ENCODE peak calls at places on chromosomes 2 and 18, in five cellular contexts. One of them, this sample, is unnamed.

GRCh38 chr2:50786345-50786744 is 245.6 kb downstream of the NRXN1 start:
- DNase-seq in K562: no peak
- DNase-seq in SK-N-SH: no peak
- DNase-seq in HepG2: no peak
- DNase-seq in H1: no peak
- DNase-seq in this sample: no peak

GRCh38 chr2:161166538-161167409 is 6.5 kb downstream of the TANK start:
- DNase-seq in K562: no peak
- DNase-seq in SK-N-SH: no peak
- DNase-seq in HepG2: peak; percentile 74
- DNase-seq in H1: no peak
- DNase-seq in this sample: peak; percentile 95

GRCh38 chr2:217360781-217361485 is 501.1 kb upstream of the TNP1 start:
- DNase-seq in K562: no peak
- DNase-seq in SK-N-SH: peak; percentile 25
- DNase-seq in HepG2: no peak
- DNase-seq in H1: no peak
- DNase-seq in this sample: no peak

GRCh38 chr2:179331066-179331465 is 66.4 kb upstream of the SESTD1 start:
- DNase-seq in K562: no peak
- DNase-seq in SK-N-SH: no peak
- DNase-seq in HepG2: no peak
- DNase-seq in H1: no peak
- DNase-seq in this sample: no peak

GRCh38 chr2:144183744-144184143 is 336.2 kb downstream of the ZEB2 start:
- DNase-seq in K562: no peak
- DNase-seq in SK-N-SH: no peak
- DNase-seq in HepG2: no peak
- DNase-seq in H1: no peak
- DNase-seq in this sample: peak; percentile 61

GRCh38 chr2:55482186-55482945 is 37.2 kb upstream of the CFAP36 start:
- DNase-seq in K562: no peak
- DNase-seq in SK-N-SH: peak; percentile 63
- DNase-seq in HepG2: no peak
- DNase-seq in H1: no peak
- DNase-seq in this sample: no peak

GRCh38 chr2:188601927-188602326 is 310.3 kb downstream of the GULP1 start:
- DNase-seq in K562: no peak
- DNase-seq in SK-N-SH: no peak
- DNase-seq in HepG2: no peak
- DNase-seq in H1: no peak
- DNase-seq in this sample: no peak

GRCh38 chr2:172722481-172722880 is 13.2 kb upstream of the RAPGEF4 start:
- DNase-seq in K562: no peak
- DNase-seq in SK-N-SH: no peak
- DNase-seq in HepG2: no peak
- DNase-seq in H1: no peak
- DNase-seq in this sample: no peak

GRCh38 chr2:204437334-204437733 is 107.9 kb upstream of the PARD3B start:
- DNase-seq in K562: no peak
- DNase-seq in SK-N-SH: no peak
- DNase-seq in HepG2: no peak
- DNase-seq in H1: no peak
- DNase-seq in this sample: no peak

GRCh38 chr2:16096962-16097361 is 156.6 kb downstream of the MYCN start:
- DNase-seq in K562: no peak
- DNase-seq in SK-N-SH: no peak
- DNase-seq in HepG2: peak; percentile 51
- DNase-seq in H1: no peak
- DNase-seq in this sample: no peak

GRCh38 chr2:213187833-213188532 is 36.6 kb upstream of the IKZF2 start:
- DNase-seq in K562: no peak
- DNase-seq in SK-N-SH: no peak
- DNase-seq in HepG2: peak; percentile 84
- DNase-seq in H1: peak; percentile 69
- DNase-seq in this sample: no peak

GRCh38 chr2:216202602-216203250 is 93.6 kb downstream of the XRCC5 start:
- DNase-seq in K562: no peak
- DNase-seq in SK-N-SH: no peak
- DNase-seq in HepG2: peak; percentile 30
- DNase-seq in H1: no peak
- DNase-seq in this sample: no peak

GRCh38 chr2:51782874-51783765 is 751.2 kb upstream of the NRXN1 start:
- DNase-seq in K562: no peak
- DNase-seq in SK-N-SH: no peak
- DNase-seq in HepG2: no peak
- DNase-seq in H1: no peak
- DNase-seq in this sample: no peak

GRCh38 chr2:209499071-209499470 is 75.2 kb downstream of the MAP2 start:
- DNase-seq in K562: no peak
- DNase-seq in SK-N-SH: no peak
- DNase-seq in HepG2: no peak
- DNase-seq in H1: no peak
- DNase-seq in this sample: no peak

GRCh38 chr18:45879681-45880655 is 54.5 kb downstream of the SIGLEC15 start:
- DNase-seq in K562: peak; percentile 70
- DNase-seq in SK-N-SH: peak; percentile 72
- DNase-seq in HepG2: peak; percentile 34
- DNase-seq in H1: peak; percentile 71
- DNase-seq in this sample: peak; percentile 17

GRCh38 chr18:12478269-12479057 is 70.7 kb downstream of the PRELID3A start:
- DNase-seq in K562: no peak
- DNase-seq in SK-N-SH: no peak
- DNase-seq in HepG2: no peak
- DNase-seq in H1: no peak
- DNase-seq in this sample: no peak

GRCh38 chr2:143730155-143730949 is 601.1 kb downstream of the ARHGAP15 start:
- DNase-seq in K562: no peak
- DNase-seq in SK-N-SH: no peak
- DNase-seq in HepG2: no peak
- DNase-seq in H1: no peak
- DNase-seq in this sample: peak; percentile 33

GRCh38 chr2:108409768-108410167 is 32.0 kb downstream of the SULT1C4 start:
- DNase-seq in K562: no peak
- DNase-seq in SK-N-SH: no peak
- DNase-seq in HepG2: no peak
- DNase-seq in H1: no peak
- DNase-seq in this sample: no peak

GRCh38 chr18:45589559-45590041 is 25.7 kb upstream of the SLC14A2 start:
- DNase-seq in K562: no peak
- DNase-seq in SK-N-SH: peak; percentile 30
- DNase-seq in HepG2: no peak
- DNase-seq in H1: no peak
- DNase-seq in this sample: no peak

GRCh38 chr2:86441789-86442641 is 844 bp downstream of the KDM3A start:
- DNase-seq in K562: peak; percentile 74
- DNase-seq in SK-N-SH: peak; percentile 76
- DNase-seq in HepG2: peak; percentile 24
- DNase-seq in H1: no peak
- DNase-seq in this sample: peak; percentile 19

GRCh38 chr2:207783514-207783913 is 13.8 kb upstream of the FZD5 start:
- DNase-seq in K562: no peak
- DNase-seq in SK-N-SH: no peak
- DNase-seq in HepG2: no peak
- DNase-seq in H1: no peak
- DNase-seq in this sample: no peak

GRCh38 chr2:240435955-240436625 is 627 bp downstream of the GPC1 start:
- DNase-seq in K562: no peak
- DNase-seq in SK-N-SH: peak; percentile 78
- DNase-seq in HepG2: no peak
- DNase-seq in H1: no peak
- DNase-seq in this sample: no peak

GRCh38 chr2:14223576-14223975 is 408.9 kb upstream of the LRATD1 start:
- DNase-seq in K562: no peak
- DNase-seq in SK-N-SH: no peak
- DNase-seq in HepG2: no peak
- DNase-seq in H1: no peak
- DNase-seq in this sample: no peak

GRCh38 chr2:193841389-193842150 is 1646.8 kb upstream of the TMEFF2 start:
- DNase-seq in K562: no peak
- DNase-seq in SK-N-SH: no peak
- DNase-seq in HepG2: no peak
- DNase-seq in H1: no peak
- DNase-seq in this sample: no peak

GRCh38 chr18:31695989-31696388 is 11.6 kb upstream of the B4GALT6 start:
- DNase-seq in K562: no peak
- DNase-seq in SK-N-SH: no peak
- DNase-seq in HepG2: no peak
- DNase-seq in H1: no peak
- DNase-seq in this sample: no peak

GRCh38 chr2:56185582-56186046 is 1.8 kb downstream of the CCDC85A start:
- DNase-seq in K562: no peak
- DNase-seq in SK-N-SH: no peak
- DNase-seq in HepG2: no peak
- DNase-seq in H1: no peak
- DNase-seq in this sample: no peak

GRCh38 chr2:226561962-226562361 is 237.7 kb downstream of the IRS1 start:
- DNase-seq in K562: no peak
- DNase-seq in SK-N-SH: no peak
- DNase-seq in HepG2: peak; percentile 21
- DNase-seq in H1: no peak
- DNase-seq in this sample: no peak

GRCh38 chr2:84537251-84537650 is 21.0 kb downstream of the DNAH6 start:
- DNase-seq in K562: no peak
- DNase-seq in SK-N-SH: no peak
- DNase-seq in HepG2: no peak
- DNase-seq in H1: no peak
- DNase-seq in this sample: no peak

GRCh38 chr2:233343171-233343705 is 11.1 kb upstream of the DGKD start:
- DNase-seq in K562: no peak
- DNase-seq in SK-N-SH: no peak
- DNase-seq in HepG2: no peak
- DNase-seq in H1: no peak
- DNase-seq in this sample: no peak

GRCh38 chr2:128425731-128426620 is 107.3 kb upstream of the HS6ST1 start:
- DNase-seq in K562: no peak
- DNase-seq in SK-N-SH: no peak
- DNase-seq in HepG2: no peak
- DNase-seq in H1: no peak
- DNase-seq in this sample: no peak

GRCh38 chr18:56085561-56085960 is 497.6 kb upstream of the TCF4 start:
- DNase-seq in K562: no peak
- DNase-seq in SK-N-SH: no peak
- DNase-seq in HepG2: no peak
- DNase-seq in H1: no peak
- DNase-seq in this sample: no peak

GRCh38 chr2:224952942-224953657 is 89.2 kb downstream of the DOCK10 start:
- DNase-seq in K562: no peak
- DNase-seq in SK-N-SH: no peak
- DNase-seq in HepG2: no peak
- DNase-seq in H1: no peak
- DNase-seq in this sample: no peak

GRCh38 chr2:113886479-113887383 is 3.2 kb upstream of the ACTR3 start:
- DNase-seq in K562: no peak
- DNase-seq in SK-N-SH: no peak
- DNase-seq in HepG2: peak; percentile 62
- DNase-seq in H1: no peak
- DNase-seq in this sample: peak; percentile 98
- H3K4me3 ChIP-seq in K562: no peak overlapping the region
- H3K4me3 ChIP-seq in SK-N-SH: peak overlapping the region; percentile 4
- H3K4me3 ChIP-seq in HepG2: no peak overlapping the region
- H3K4me3 ChIP-seq in H1: no peak overlapping the region
- H3K4me3 ChIP-seq in this sample: peak overlapping the region; percentile 90

DNA sequence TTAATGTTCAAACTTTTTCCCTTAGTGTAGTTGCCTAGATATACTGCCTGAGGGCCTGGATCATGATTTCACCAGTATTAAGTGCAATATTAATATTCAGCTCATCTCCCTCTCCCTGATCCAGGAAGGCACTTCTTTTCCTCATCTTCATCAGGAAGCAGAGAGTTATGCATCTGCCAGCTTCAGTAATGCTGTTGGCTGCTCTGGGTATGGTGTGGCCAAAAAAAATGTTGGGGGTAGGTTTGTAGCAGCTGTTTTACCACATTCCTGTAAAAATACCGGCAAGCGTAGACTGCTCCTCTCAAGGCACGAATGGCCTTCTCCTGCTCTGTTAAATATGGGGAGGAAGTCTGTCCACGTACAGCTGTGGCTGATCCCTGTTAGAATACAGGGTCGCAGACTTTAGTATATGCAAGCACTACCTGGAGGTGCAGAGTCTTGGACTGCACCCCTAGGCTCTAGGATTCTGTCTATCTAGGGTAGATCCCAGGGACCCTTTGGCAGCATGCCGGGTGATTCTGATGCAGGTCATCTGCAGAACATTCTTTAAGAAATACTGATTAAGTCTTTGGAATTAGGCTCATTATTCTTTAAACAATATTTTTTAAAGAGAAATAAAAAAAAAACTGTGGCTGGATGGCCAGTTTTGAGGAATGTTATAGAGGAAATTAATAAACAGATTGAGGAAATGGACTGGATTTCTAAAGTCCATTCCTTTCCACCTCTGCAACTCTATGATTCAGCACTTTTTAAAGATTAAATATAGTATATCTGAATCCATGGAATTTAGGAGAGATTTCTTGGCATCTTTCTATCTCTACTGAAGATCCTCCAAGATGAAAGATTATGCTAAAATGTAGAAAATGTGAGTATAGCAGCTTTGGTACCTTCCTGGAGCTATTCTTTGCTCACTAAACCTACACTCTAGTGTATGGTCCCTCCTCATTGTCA is 21.0 kb upstream of the GLS start:
- DNase-seq in K562: no peak
- DNase-seq in SK-N-SH: no peak
- DNase-seq in HepG2: no peak
- DNase-seq in H1: no peak
- DNase-seq in this sample: no peak
- TF ChIP-seq MAX in K562: no peak
- TF ChIP-seq MAX in SK-N-SH: no peak
- TF ChIP-seq MAX in HepG2: no peak
- TF ChIP-seq MAX in H1: no peak
- TF ChIP-seq MAX in this sample: no peak

GRCh38 chr2:24317491-24317920 is 42.8 kb downstream of the ITSN2 start:
- DNase-seq in K562: no peak
- DNase-seq in SK-N-SH: peak; percentile 35
- DNase-seq in HepG2: peak; percentile 14
- DNase-seq in H1: no peak
- DNase-seq in this sample: no peak
- TF ChIP-seq GABPA in K562: no peak
- TF ChIP-seq GABPA in SK-N-SH: no peak
- TF ChIP-seq GABPA in HepG2: no peak
- TF ChIP-seq GABPA in H1: no peak
- TF ChIP-seq GABPA in this sample: no peak

DNA sequence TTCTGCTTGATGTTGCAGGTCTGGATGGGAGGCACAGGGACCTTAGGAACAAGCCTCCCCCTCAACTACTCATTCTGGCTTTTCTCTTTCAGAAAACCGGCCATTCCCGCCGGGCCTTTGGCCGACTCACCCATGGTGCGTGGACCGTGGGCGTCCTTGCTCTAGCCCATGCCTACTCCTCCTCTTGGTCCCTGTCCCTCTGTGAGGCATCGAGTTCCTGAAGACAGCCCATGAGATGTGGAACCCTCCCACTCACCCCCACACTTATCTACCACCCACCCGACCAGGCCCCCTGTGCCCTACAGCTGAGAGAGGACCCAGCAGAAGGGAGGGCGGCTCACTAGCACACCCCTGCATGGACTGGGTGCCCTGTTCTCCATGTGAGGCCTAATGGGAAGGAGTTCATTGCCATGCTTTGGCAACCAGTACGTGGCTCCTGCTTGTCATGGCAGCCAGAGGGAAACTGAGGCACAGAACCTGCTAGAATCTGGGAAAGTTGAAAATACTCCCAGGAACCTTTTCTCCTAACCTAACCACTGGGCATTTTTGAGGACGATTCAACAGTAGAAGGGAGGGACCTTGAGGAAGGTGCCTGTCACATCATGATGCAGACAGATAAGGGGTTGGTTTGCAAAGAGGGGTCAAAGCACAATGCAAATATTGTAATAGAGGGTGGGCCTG is 8.5 kb downstream of the SPEG start:
- DNase-seq in K562: no peak
- DNase-seq in SK-N-SH: no peak
- DNase-seq in HepG2: no peak
- DNase-seq in H1: no peak
- DNase-seq in this sample: no peak
- H3K4me3 ChIP-seq in K562: no peak overlapping the region
- H3K4me3 ChIP-seq in SK-N-SH: peak overlapping the region; percentile 76
- H3K4me3 ChIP-seq in HepG2: no peak overlapping the region
- H3K4me3 ChIP-seq in H1: peak overlapping the region; percentile 66
- H3K4me3 ChIP-seq in this sample: no peak overlapping the region